ENCODE peak calls at places on chromosome 1, in nine cellular contexts. G, Y, T, M, O, C, U, R and J are unnamed samples.

GRCh38 chr1:6646499-6647148 is 22.0 kb downstream of the THAP3 start:
- DNase-seq in Y (no peak), G (no peak), O (no peak), M (no peak), C (no peak), U (peak), T (peak), R (no peak), J (peak)

GRCh38 chr1:119438761-119439160 is 23.8 kb downstream of the HSD3B2 start:
- DNase-seq in U (no peak), M (no peak), C (no peak), R (no peak), O (no peak), G (no peak), Y (no peak), T (no peak), J (no peak)

GRCh38 chr1:206693592-206693991 is 8.9 kb downstream of the MAPKAPK2 start:
- DNase-seq in R (peak), T (peak), U (peak), G (no peak), O (no peak), Y (peak), M (peak), C (no peak), J (no peak)

GRCh38 chr1:75640137-75640536 is 29.2 kb upstream of the SLC44A5 start:
- DNase-seq in G (no peak), T (no peak), U (no peak), O (no peak), R (no peak), C (no peak), M (no peak), Y (no peak), J (no peak)

GRCh38 chr1:180173952-180174351 is 19.3 kb downstream of the QSOX1 start:
- DNase-seq in C (no peak), R (peak), M (peak), G (peak), T (peak), Y (peak), U (peak), O (peak), J (no peak)

GRCh38 chr1:111990878-111991760 is 1.7 kb upstream of the KCND3 start:
- DNase-seq in C (no peak), Y (peak), M (peak), G (peak), O (peak), R (peak), T (no peak), U (peak), J (peak)

GRCh38 chr1:41343790-41344679 is 17.2 kb upstream of the FOXO6 start:
- DNase-seq in Y (no peak), T (no peak), U (no peak), C (no peak), M (no peak), O (no peak), G (no peak), R (no peak), J (no peak)

GRCh38 chr1:35452086-35452485 is 105.1 kb downstream of the KIAA0319L start:
- DNase-seq in Y (peak), U (peak), R (peak), G (peak), M (peak), T (peak), C (no peak), O (no peak), J (no peak)

GRCh38 chr1:109885589-109885988 is 25.1 kb upstream of the CSF1 start:
- DNase-seq in M (no peak), R (no peak), G (no peak), O (no peak), T (no peak), C (no peak), U (no peak), Y (no peak), J (no peak)

GRCh38 chr1:1290238-1290731 is 10.0 kb downstream of the SCNN1D start:
- DNase-seq in C (peak), O (peak), T (no peak), Y (peak), M (no peak), U (peak), G (no peak), R (peak), J (peak)

GRCh38 chr1:213244664-213245091 is 193.6 kb downstream of the RPS6KC1 start:
- DNase-seq in O (no peak), R (no peak), G (no peak), Y (no peak), C (no peak), T (peak), U (peak), M (no peak), J (peak)

GRCh38 chr1:20069932-20070331 is at the start of gene PLA2G5:
- DNase-seq in C (no peak), M (peak), Y (peak), G (no peak), U (peak), R (peak), T (peak), O (no peak), J (peak)

GRCh38 chr1:19258353-19258752 is 6.7 kb downstream of the MRTO4 start:
- DNase-seq in O (no peak), T (no peak), C (no peak), M (no peak), U (no peak), Y (no peak), R (no peak), G (no peak), J (no peak)

GRCh38 chr1:205013683-205014367 is 29.2 kb upstream of the CNTN2 start:
- DNase-seq in C (no peak), U (peak), G (no peak), R (no peak), T (no peak), M (peak), Y (peak), O (peak), J (no peak)

GRCh38 chr1:94004924-94005323 is 95.7 kb upstream of the GCLM start:
- DNase-seq in C (no peak), U (peak), G (no peak), Y (no peak), T (peak), M (no peak), R (no peak), O (no peak), J (no peak)

GRCh38 chr1:6241887-6242740 is 1.9 kb upstream of the HES3 start:
- DNase-seq in T (no peak), R (no peak), U (no peak), G (no peak), Y (peak), M (no peak), O (no peak), C (no peak), J (no peak)

GRCh38 chr1:230797376-230798186 is 50.4 kb downstream of the CAPN9 start:
- DNase-seq in U (peak), G (peak), Y (peak), T (peak), C (no peak), R (peak), M (peak), O (peak), J (peak)

GRCh38 chr1:151981178-151981525 is 12.5 kb downstream of the S100A10 start:
- DNase-seq in R (no peak), O (no peak), Y (no peak), C (no peak), G (no peak), T (no peak), U (peak), M (no peak), J (no peak)

GRCh38 chr1:151612506-151613274 is 840 bp downstream of the SNX27 start:
- DNase-seq in O (peak), Y (peak), T (no peak), G (peak), R (peak), M (no peak), U (peak), C (no peak), J (peak)

GRCh38 chr1:28887418-28887834 is 26.9 kb upstream of the EPB41 start:
- DNase-seq in M (no peak), O (peak), T (no peak), Y (peak), C (peak), G (no peak), R (no peak), U (no peak), J (no peak)

GRCh38 chr1:20496241-20496661 is 10.2 kb upstream of the CAMK2N1 start:
- DNase-seq in R (no peak), C (no peak), U (peak), Y (no peak), M (no peak), T (peak), G (no peak), O (no peak), J (no peak)

GRCh38 chr1:244048566-244049141 is 2.4 kb upstream of the ZBTB18 start:
- DNase-seq in U (no peak), G (no peak), T (no peak), R (no peak), M (no peak), Y (no peak), C (no peak), O (no peak), J (peak)

GRCh38 chr1:16162163-16162822 is 6.4 kb upstream of the EPHA2 start:
- DNase-seq in C (peak), U (no peak), T (no peak), O (no peak), Y (peak), G (no peak), M (no peak), R (no peak), J (no peak)

GRCh38 chr1:2587071-2587859 is 688 bp downstream of the PRXL2B start:
- DNase-seq in Y (no peak), C (no peak), U (peak), O (peak), G (no peak), T (peak), R (no peak), M (no peak), J (peak)

GRCh38 chr1:41813755-41814694 is 104.7 kb downstream of the HIVEP3 start:
- DNase-seq in C (no peak), Y (peak), T (no peak), R (peak), M (no peak), O (no peak), U (no peak), G (no peak), J (no peak)

GRCh38 chr1:98044766-98045165 is 123.9 kb upstream of the DPYD start:
- DNase-seq in M (no peak), Y (peak), C (no peak), U (no peak), G (no peak), O (no peak), T (no peak), R (no peak), J (no peak)

GRCh38 chr1:11948822-11949458 is 14.4 kb downstream of the PLOD1 start:
- DNase-seq in U (no peak), T (peak), C (no peak), R (no peak), M (no peak), Y (no peak), G (no peak), O (no peak), J (no peak)

GRCh38 chr1:168019407-168019806 is 82.5 kb upstream of the MPC2 start:
- DNase-seq in O (no peak), Y (no peak), C (no peak), R (no peak), T (no peak), U (no peak), G (no peak), M (no peak), J (no peak)

GRCh38 chr1:38347446-38348175 is 301.0 kb upstream of the POU3F1 start:
- DNase-seq in U (no peak), G (no peak), Y (no peak), C (no peak), R (no peak), T (no peak), O (no peak), M (no peak), J (no peak)

GRCh38 chr1:179955318-179955638 is 668 bp downstream of the CEP350 start:
- DNase-seq in C (no peak), G (peak), M (no peak), O (no peak), U (peak), T (peak), Y (no peak), R (no peak), J (no peak)

GRCh38 chr1:43783096-43783670 is 75.8 kb downstream of the ST3GAL3 start:
- DNase-seq in R (no peak), C (no peak), O (no peak), M (no peak), U (no peak), Y (no peak), T (no peak), G (no peak), J (no peak)

GRCh38 chr1:115670476-115671175 is 28.9 kb downstream of the VANGL1 start:
- DNase-seq in Y (no peak), T (peak), R (no peak), O (peak), C (no peak), M (no peak), G (no peak), U (peak), J (no peak)

GRCh38 chr1:2383576-2383975 is 7.8 kb downstream of the MORN1 start:
- DNase-seq in R (no peak), Y (peak), O (peak), G (no peak), C (no peak), T (no peak), M (peak), U (no peak), J (no peak)

GRCh38 chr1:156262461-156263287 is 14.8 kb upstream of the PAQR6 start:
- DNase-seq in G (no peak), Y (no peak), M (no peak), O (no peak), C (no peak), T (peak), U (peak), R (no peak), J (no peak)

GRCh38 chr1:113185463-113186104 is 112.6 kb downstream of the LRIG2 start:
- DNase-seq in O (no peak), C (no peak), T (no peak), G (no peak), R (no peak), U (no peak), Y (no peak), M (no peak), J (no peak)

GRCh38 chr1:2966940-2967725 is 54.1 kb upstream of the ACTRT2 start:
- DNase-seq in Y (peak), M (peak), G (no peak), C (no peak), U (no peak), R (no peak), T (no peak), O (no peak), J (no peak)

GRCh38 chr1:228217551-228218344 is 9.9 kb downstream of the OBSCN start:
- DNase-seq in U (no peak), O (no peak), R (no peak), T (no peak), G (no peak), M (no peak), Y (no peak), C (no peak), J (no peak)

GRCh38 chr1:203454986-203455471 is 20.6 kb upstream of the PRELP start:
- DNase-seq in O (no peak), C (no peak), Y (peak), R (no peak), T (no peak), M (no peak), G (no peak), U (peak), J (no peak)

GRCh38 chr1:217563179-217563578 is 67.7 kb downstream of the GPATCH2 start:
- DNase-seq in U (no peak), O (no peak), R (no peak), Y (no peak), C (no peak), M (no peak), T (no peak), G (no peak), J (no peak)
- H3K4me3 ChIP-seq in U (no peak), O (no peak), R (no peak), Y (no peak), C (no peak), M (no peak), T (no peak), G (no peak), J (no peak)

GRCh38 chr1:154324241-154324640 is 1.1 kb upstream of the ATP8B2 start:
- DNase-seq in M (no peak), T (no peak), U (no peak), O (no peak), R (no peak), G (no peak), C (no peak), Y (no peak), J (no peak)

GRCh38 chr1:154326546-154327465 is 1.5 kb downstream of the ATP8B2 start:
- DNase-seq in Y (peak), O (peak), T (peak), R (peak), U (peak), G (peak), C (no peak), M (peak), J (no peak)

GRCh38 chr1:154324669-154325582 is at the start of gene ATP8B2:
- DNase-seq in U (peak), O (peak), G (peak), Y (peak), M (peak), R (peak), T (peak), C (peak), J (peak)

GRCh38 chr1:154327466-154328317 is 2.4 kb downstream of the ATP8B2 start:
- DNase-seq in Y (no peak), G (no peak), R (no peak), M (no peak), O (no peak), C (peak), T (no peak), U (no peak), J (no peak)

DNA sequence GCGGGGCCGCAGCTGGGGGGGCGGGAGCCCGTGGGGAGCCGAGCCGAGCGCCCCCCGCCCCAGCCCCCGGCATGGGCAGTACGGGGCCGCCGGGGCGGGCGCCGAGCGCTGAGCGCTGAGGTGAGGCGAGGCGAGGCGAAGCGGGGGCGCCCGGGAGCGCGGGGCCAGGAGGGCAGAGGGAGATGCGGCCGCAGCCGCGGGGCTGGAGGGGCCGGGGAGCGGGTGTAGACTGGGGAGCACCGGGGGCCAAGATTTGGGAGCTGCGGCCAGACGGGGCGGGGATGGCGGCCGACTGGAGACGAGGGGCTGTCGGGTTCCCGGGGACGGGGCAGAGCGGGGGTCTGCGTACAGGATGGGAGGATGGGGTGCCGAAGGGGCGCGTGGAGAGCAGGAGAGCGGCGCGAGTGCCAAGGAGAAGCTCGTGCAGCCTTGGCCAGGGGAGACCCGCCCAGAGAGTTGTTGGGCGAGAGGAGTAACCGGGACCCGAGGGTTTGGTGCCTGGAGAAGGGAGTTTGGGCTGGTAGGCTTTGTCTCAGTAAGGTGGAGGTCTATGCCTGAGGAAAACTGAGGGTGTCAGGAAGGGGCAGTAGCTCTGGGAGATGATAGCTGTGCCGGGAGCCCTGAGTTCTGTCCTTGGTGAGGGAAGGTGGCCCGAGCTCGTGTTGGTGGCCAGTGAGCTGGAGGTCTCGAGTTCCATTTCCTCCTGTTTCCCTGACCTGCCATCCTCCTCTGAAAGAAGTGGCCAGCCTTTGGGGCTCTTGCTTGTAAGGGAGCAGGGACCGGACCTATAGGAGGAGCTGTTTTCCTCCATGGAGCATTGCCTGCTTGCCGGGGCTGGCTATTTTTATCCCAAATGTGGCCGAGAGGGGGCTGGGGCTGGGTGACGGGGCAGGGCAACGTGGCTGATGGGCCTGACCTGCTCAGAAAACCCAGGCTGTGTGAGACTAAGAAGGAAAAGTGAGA is 539 bp downstream of the ATP8B2 start:
- DNase-seq in G (peak), T (peak), R (peak), C (peak), Y (peak), U (peak), M (peak), O (peak), J (peak)
- H3K27ac ChIP-seq in G (peak), T (peak), R (peak), C (peak), Y (peak), U (peak), M (peak), O (peak), J (no peak)

GRCh38 chr1:84145051-84145450 is 980 bp downstream of the PRKACB start:
- DNase-seq in R (no peak), U (peak), T (peak), G (no peak), M (no peak), O (no peak), Y (no peak), C (peak), J (no peak)
- H3K4me3 ChIP-seq in R (no peak), U (no peak), T (no peak), G (no peak), M (no peak), O (no peak), Y (no peak), C (peak), J (no peak)

DNA sequence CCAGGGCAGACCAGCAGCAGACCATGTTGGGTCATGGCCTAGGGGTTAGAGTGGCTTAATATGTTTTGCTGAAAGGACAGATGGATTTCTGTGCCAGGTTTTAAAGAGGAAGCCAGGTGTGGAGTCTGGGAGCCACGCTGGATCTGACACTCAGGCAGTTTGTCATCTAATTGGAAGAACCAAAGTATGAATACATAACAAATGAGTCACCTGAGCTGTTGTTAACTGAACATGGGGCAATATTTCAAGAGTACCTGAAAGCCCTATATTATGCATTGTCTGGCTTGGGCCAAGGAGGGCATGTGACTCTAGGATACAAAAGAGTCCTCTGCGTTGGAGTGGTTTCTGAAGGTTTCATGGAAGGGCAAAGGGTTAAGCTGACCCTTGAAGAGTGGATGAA is 70.6 kb downstream of the LMO4 start:
- DNase-seq in O (no peak), R (no peak), C (no peak), Y (no peak), M (no peak), U (peak), T (no peak), G (no peak), J (no peak)
- H3K27ac ChIP-seq in O (no peak), R (no peak), C (no peak), Y (no peak), M (no peak), U (no peak), T (no peak), G (no peak), J (no peak)